ENCODE peak calls at places on chromosomes 5 and 9, in eight cellular contexts. K, M, C, I, P, W, H and E are unnamed samples. For H3K4me1, the result is how much of the 10 kb centered on the place peaks cover.

GRCh38 chr9:35489313-35490154 is at the start of gene RUSC2:
- DNase-seq in K (peak), M (peak), C (peak), I (peak), P (peak), W (peak), H (peak), E (peak)

GRCh38 chr5:11281842-11282241 is 520.8 kb upstream of the DAP start:
- DNase-seq in K (no peak), M (no peak), C (no peak), I (no peak), P (no peak), W (no peak), H (no peak), E (no peak)

GRCh38 chr9:118321823-118322222 is 617.6 kb downstream of the TLR4 start:
- DNase-seq in K (no peak), M (no peak), C (no peak), I (no peak), P (no peak), W (no peak), H (no peak), E (no peak)

GRCh38 chr5:73722224-73722623 is 96.2 kb downstream of the ARHGEF28 start:
- DNase-seq in K (no peak), M (no peak), C (no peak), I (no peak), P (no peak), W (no peak), H (no peak), E (no peak)

GRCh38 chr5:154334406-154335041 is 111.3 kb upstream of the SAP30L start:
- DNase-seq in K (no peak), M (no peak), C (no peak), I (no peak), P (no peak), W (no peak), H (peak), E (no peak)

GRCh38 chr9:137045294-137046093 is 483 bp downstream of the NPDC1 start:
- DNase-seq in K (no peak), M (no peak), C (no peak), I (no peak), P (peak), W (no peak), H (no peak), E (no peak)

GRCh38 chr5:56309262-56309826 is 76.2 kb upstream of the ANKRD55 start:
- DNase-seq in K (no peak), M (no peak), C (no peak), I (no peak), P (no peak), W (no peak), H (no peak), E (no peak)

GRCh38 chr9:115126406-115126805 is 8.4 kb upstream of the TNC start:
- DNase-seq in K (peak), M (no peak), C (no peak), I (no peak), P (no peak), W (no peak), H (no peak), E (no peak)

GRCh38 chr9:69004836-69005235 is 9.1 kb downstream of the PRKACG start:
- DNase-seq in K (no peak), M (no peak), C (no peak), I (no peak), P (no peak), W (no peak), H (no peak), E (no peak)

GRCh38 chr5:63570752-63571151 is 391.5 kb downstream of the HTR1A start:
- DNase-seq in K (no peak), M (no peak), C (no peak), I (no peak), P (peak), W (peak), H (no peak), E (no peak)

GRCh38 chr5:158390556-158390955 is 531.6 kb upstream of the CLINT1 start:
- DNase-seq in K (no peak), M (no peak), C (no peak), I (no peak), P (no peak), W (no peak), H (no peak), E (no peak)

GRCh38 chr5:38367410-38367809 is 109.1 kb downstream of the EGFLAM start:
- DNase-seq in K (peak), M (no peak), C (no peak), I (no peak), P (no peak), W (no peak), H (no peak), E (no peak)

GRCh38 chr9:34986541-34987047 is 3.0 kb upstream of the DNAJB5 start:
- DNase-seq in K (peak), M (no peak), C (peak), I (no peak), P (peak), W (peak), H (no peak), E (peak)

GRCh38 chr9:13555516-13555915 is 276.0 kb upstream of the MPDZ start:
- DNase-seq in K (no peak), M (no peak), C (no peak), I (no peak), P (no peak), W (no peak), H (no peak), E (no peak)

GRCh38 chr9:127919253-127919815 is 2.5 kb upstream of the ST6GALNAC4 start:
- DNase-seq in K (peak), M (peak), C (peak), I (peak), P (no peak), W (no peak), H (peak), E (no peak)

GRCh38 chr9:127916665-127917581 is at the start of gene ST6GALNAC4:
- DNase-seq in K (peak), M (no peak), C (peak), I (peak), P (peak), W (peak), H (peak), E (peak)

GRCh38 chr9:127920794-127921193 is 4.0 kb upstream of the ST6GALNAC4 start:
- DNase-seq in K (no peak), M (no peak), C (no peak), I (no peak), P (no peak), W (no peak), H (no peak), E (no peak)

GRCh38 chr9:127917603-127918002 is 762 bp upstream of the ST6GALNAC4 start:
- DNase-seq in K (no peak), M (no peak), C (no peak), I (no peak), P (no peak), W (peak), H (no peak), E (no peak)

GRCh38 chr9:127918201-127919107 is 1.6 kb upstream of the ST6GALNAC4 start:
- DNase-seq in K (peak), M (no peak), C (no peak), I (no peak), P (peak), W (no peak), H (no peak), E (no peak)
- H3K4me1 ChIP-seq in K (under half), M (under half), C (under half), I (half or more), P (under half), W (half or more), H (half or more), E (half or more)

DNA sequence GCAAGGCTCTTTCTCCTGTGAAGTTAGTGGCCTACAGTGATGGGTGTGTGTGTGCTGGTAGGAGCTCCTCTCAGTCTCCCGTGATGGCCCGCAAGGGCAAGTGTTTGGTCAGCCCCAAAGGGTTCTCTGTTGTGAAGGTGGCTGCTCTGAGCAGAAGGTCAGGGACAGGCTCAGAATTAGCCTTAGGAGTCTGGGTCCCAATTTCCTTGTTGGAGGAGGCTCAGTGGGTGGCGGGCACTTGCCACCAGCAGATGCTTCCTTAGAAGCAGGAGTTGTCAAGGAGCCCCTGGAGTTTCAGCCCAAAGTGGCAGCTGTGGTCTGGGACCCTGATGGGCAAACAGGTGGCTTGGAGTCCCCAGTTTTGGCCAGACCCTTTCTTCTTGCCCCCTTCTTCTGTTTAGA is 154.4 kb downstream of the MACROH2A1 start:
- DNase-seq in K (no peak), M (no peak), C (no peak), I (peak), P (peak), W (peak), H (no peak), E (no peak)
- H3K4me1 ChIP-seq in K (under half), M (half or more), C (under half), I (under half), P (under half), W (under half), H (under half), E (under half)

GRCh38 chr5:18742830-18743229 is 1108.6 kb downstream of the TAF11L14 start:
- DNase-seq in K (no peak), M (no peak), C (no peak), I (no peak), P (no peak), W (peak), H (no peak), E (no peak)

GRCh38 chr5:18745591-18745987 is 1111.3 kb downstream of the TAF11L14 start:
- DNase-seq in K (no peak), M (no peak), C (no peak), I (no peak), P (no peak), W (peak), H (peak), E (no peak)

GRCh38 chr5:18745988-18746615 is 1111.8 kb downstream of the TAF11L14 start:
- DNase-seq in K (no peak), M (no peak), C (no peak), I (no peak), P (no peak), W (peak), H (peak), E (peak)

GRCh38 chr5:18744441-18744840 is 1110.2 kb downstream of the TAF11L14 start:
- DNase-seq in K (no peak), M (no peak), C (no peak), I (no peak), P (no peak), W (peak), H (no peak), E (no peak)

GRCh38 chr5:18744990-18745590 is 1110.8 kb downstream of the TAF11L14 start:
- DNase-seq in K (no peak), M (no peak), C (no peak), I (no peak), P (no peak), W (peak), H (no peak), E (peak)
- H3K4me1 ChIP-seq in K (under half), M (under half), C (under half), I (under half), P (under half), W (half or more), H (under half), E (under half)

DNA sequence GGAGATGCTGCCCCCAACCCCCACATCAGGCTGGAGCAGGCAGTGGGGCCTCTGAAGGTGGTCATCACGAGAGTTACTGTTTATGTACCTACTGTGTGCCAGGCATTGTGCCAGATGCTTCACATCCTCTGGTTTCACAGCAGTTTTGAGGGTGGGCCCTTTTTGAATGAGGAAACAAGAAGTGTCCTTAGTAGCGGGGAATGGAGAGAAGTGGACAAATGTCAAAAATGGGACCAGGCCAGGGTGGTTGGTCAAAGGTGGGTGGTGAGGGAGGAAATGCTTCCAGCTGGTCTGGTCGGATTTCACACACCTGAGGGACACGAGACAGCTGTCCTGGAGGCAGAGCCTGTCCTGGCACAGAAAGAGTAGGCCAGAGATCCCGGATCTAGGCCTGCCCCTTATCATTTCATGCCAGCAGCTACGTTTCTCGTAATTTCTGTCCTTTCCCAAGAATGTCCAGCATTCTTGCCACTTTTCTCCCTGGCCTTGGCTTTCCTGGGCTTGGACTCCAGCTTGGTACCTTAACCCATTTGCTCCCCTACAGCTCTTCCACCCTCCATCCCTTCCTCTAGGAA is 12.3 kb downstream of the RGS14 start:
- DNase-seq in K (no peak), M (no peak), C (no peak), I (no peak), P (no peak), W (no peak), H (no peak), E (no peak)
- H3K4me1 ChIP-seq in K (under half), M (half or more), C (under half), I (under half), P (under half), W (half or more), H (half or more), E (half or more)

DNA sequence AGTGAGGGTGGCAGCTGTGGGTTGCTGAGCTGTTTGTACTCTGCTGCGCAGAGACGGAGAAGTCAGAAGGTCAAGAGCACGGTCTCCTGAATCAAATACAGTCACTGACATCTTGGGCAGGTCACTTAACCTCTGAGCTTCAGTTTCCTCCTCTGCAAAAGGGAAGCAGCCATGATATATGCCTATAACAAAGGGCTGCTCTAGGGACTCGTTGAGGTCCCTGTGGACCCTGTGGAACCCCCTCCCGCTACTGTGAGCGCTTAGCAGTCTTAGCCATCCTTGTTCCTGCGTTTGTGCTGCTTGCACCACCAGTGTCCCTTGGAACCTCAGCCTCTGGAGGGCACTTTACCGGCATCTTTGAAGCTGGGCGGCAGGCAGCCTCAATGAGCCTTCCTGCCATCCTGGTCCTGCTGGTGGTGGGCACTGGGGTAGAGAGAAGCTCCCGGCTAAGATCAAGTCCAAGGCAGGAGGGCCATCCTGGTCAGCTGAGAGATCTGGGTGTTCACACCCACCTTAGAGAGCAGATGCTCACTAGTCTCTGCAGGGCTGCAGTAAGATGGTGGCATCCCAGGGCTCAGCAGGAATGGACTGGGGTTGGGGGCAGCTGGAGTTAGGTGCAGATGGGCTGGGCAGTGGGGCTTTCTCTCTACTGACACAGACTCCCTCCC is 8.7 kb downstream of the JADE2 start:
- DNase-seq in K (no peak), M (no peak), C (no peak), I (no peak), P (no peak), W (no peak), H (no peak), E (peak)
- H3K4me1 ChIP-seq in K (under half), M (under half), C (under half), I (under half), P (under half), W (half or more), H (under half), E (half or more)

DNA sequence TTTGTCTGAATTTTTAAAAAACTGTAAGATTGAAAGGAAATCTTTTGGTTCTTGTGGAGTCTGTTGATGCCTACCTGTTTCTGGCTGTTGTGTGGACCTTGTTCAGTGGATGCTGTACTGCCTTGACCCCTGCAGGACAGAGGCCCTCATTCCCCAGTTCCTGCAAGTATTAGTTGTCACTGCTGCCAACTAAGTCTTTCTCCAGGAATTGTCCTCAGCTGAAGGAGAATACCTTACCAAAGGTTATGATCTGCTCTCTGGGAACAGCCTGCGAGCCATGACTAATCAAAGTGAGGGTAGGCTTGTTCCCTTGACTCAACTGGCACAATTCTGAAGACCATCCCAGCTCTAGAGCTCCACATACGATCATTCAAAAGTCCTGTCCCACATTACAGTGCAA is 145.3 kb upstream of the FST start:
- DNase-seq in K (peak), M (no peak), C (no peak), I (no peak), P (peak), W (no peak), H (no peak), E (no peak)
- H3K4me1 ChIP-seq in K (under half), M (half or more), C (under half), I (under half), P (under half), W (under half), H (under half), E (under half)

GRCh38 chr9:33142531-33142930 is 24.6 kb downstream of the B4GALT1 start:
- DNase-seq in K (no peak), M (no peak), C (peak), I (no peak), P (no peak), W (no peak), H (no peak), E (no peak)
- H3K4me1 ChIP-seq in K (under half), M (under half), C (half or more), I (half or more), P (under half), W (half or more), H (half or more), E (half or more)